ENCODE peak calls at places on chromosomes 11 and 22, in seven cellular contexts. One of them, this sample, is unnamed.

GRCh38 chr11:35116762-35117588 is 22.0 kb upstream of the CD44 start:
- DNase-seq in thoracic aorta: no peak
- DNase-seq in cardiac muscle cell: peak; percentile 50
- DNase-seq in fibroblast of pulmonary artery: peak; percentile 53
- DNase-seq in fibroblast of lung: no peak
- DNase-seq in SJSA1: no peak
- DNase-seq in Peyer's patch: no peak
- DNase-seq in this sample: no peak

GRCh38 chr11:11081786-11082185 is 223.9 kb upstream of the ZBED5 start:
- DNase-seq in fibroblast of pulmonary artery: no peak
- DNase-seq in fibroblast of lung: no peak
- DNase-seq in Peyer's patch: no peak
- DNase-seq in SJSA1: no peak
- DNase-seq in thoracic aorta: no peak
- DNase-seq in cardiac muscle cell: no peak
- DNase-seq in this sample: no peak

GRCh38 chr11:35618497-35619029 is 303 bp downstream of the FJX1 start:
- DNase-seq in Peyer's patch: no peak
- DNase-seq in SJSA1: peak; percentile 46
- DNase-seq in thoracic aorta: no peak
- DNase-seq in fibroblast of lung: peak; percentile 50
- DNase-seq in fibroblast of pulmonary artery: peak; percentile 46
- DNase-seq in cardiac muscle cell: peak; percentile 56
- DNase-seq in this sample: no peak

GRCh38 chr11:76903325-76903724 is 42.6 kb downstream of the ACER3 start:
- DNase-seq in fibroblast of lung: no peak
- DNase-seq in cardiac muscle cell: no peak
- DNase-seq in Peyer's patch: no peak
- DNase-seq in fibroblast of pulmonary artery: no peak
- DNase-seq in SJSA1: no peak
- DNase-seq in thoracic aorta: no peak
- DNase-seq in this sample: no peak

GRCh38 chr11:30801357-30801756 is 215.2 kb upstream of the MPPED2 start:
- DNase-seq in SJSA1: no peak
- DNase-seq in fibroblast of pulmonary artery: no peak
- DNase-seq in thoracic aorta: no peak
- DNase-seq in cardiac muscle cell: no peak
- DNase-seq in fibroblast of lung: no peak
- DNase-seq in Peyer's patch: no peak
- DNase-seq in this sample: no peak

GRCh38 chr11:8442301-8442700 is 151.7 kb downstream of the STK33 start:
- DNase-seq in SJSA1: no peak
- DNase-seq in Peyer's patch: no peak
- DNase-seq in fibroblast of lung: no peak
- DNase-seq in thoracic aorta: no peak
- DNase-seq in cardiac muscle cell: no peak
- DNase-seq in fibroblast of pulmonary artery: no peak
- DNase-seq in this sample: no peak

GRCh38 chr22:49790912-49791311 is 36.8 kb downstream of the BRD1 start:
- DNase-seq in thoracic aorta: no peak
- DNase-seq in Peyer's patch: no peak
- DNase-seq in SJSA1: no peak
- DNase-seq in fibroblast of pulmonary artery: no peak
- DNase-seq in fibroblast of lung: no peak
- DNase-seq in cardiac muscle cell: no peak
- DNase-seq in this sample: no peak

GRCh38 chr11:77154381-77155081 is 26.5 kb downstream of the MYO7A start:
- DNase-seq in Peyer's patch: no peak
- DNase-seq in cardiac muscle cell: no peak
- DNase-seq in fibroblast of lung: no peak
- DNase-seq in thoracic aorta: no peak
- DNase-seq in fibroblast of pulmonary artery: no peak
- DNase-seq in SJSA1: no peak
- DNase-seq in this sample: no peak

GRCh38 chr22:43187171-43188099 is 501 bp upstream of the TTLL12 start:
- DNase-seq in fibroblast of pulmonary artery: peak; percentile 95
- DNase-seq in SJSA1: peak; percentile 96
- DNase-seq in Peyer's patch: peak; percentile 95
- DNase-seq in thoracic aorta: peak; percentile 63
- DNase-seq in fibroblast of lung: peak; percentile 89
- DNase-seq in cardiac muscle cell: peak; percentile 97
- DNase-seq in this sample: peak; percentile 94

GRCh38 chr11:15636520-15637065 is 521.9 kb downstream of the INSC start:
- DNase-seq in SJSA1: no peak
- DNase-seq in cardiac muscle cell: no peak
- DNase-seq in thoracic aorta: no peak
- DNase-seq in fibroblast of pulmonary artery: no peak
- DNase-seq in fibroblast of lung: no peak
- DNase-seq in Peyer's patch: no peak
- DNase-seq in this sample: no peak

GRCh38 chr22:30867746-30868662 is 100.6 kb downstream of the MORC2 start:
- DNase-seq in Peyer's patch: no peak
- DNase-seq in fibroblast of pulmonary artery: no peak
- DNase-seq in thoracic aorta: no peak
- DNase-seq in fibroblast of lung: no peak
- DNase-seq in SJSA1: peak; percentile 17
- DNase-seq in cardiac muscle cell: no peak
- DNase-seq in this sample: no peak

GRCh38 chr11:94740083-94740974 is 27.8 kb upstream of the AMOTL1 start:
- DNase-seq in Peyer's patch: no peak
- DNase-seq in cardiac muscle cell: peak; percentile 21
- DNase-seq in SJSA1: peak; percentile 41
- DNase-seq in thoracic aorta: peak; percentile 5
- DNase-seq in fibroblast of pulmonary artery: peak; percentile 17
- DNase-seq in fibroblast of lung: no peak
- DNase-seq in this sample: no peak

GRCh38 chr22:21921184-21921721 is 31.4 kb downstream of the PPM1F start:
- DNase-seq in fibroblast of lung: no peak
- DNase-seq in cardiac muscle cell: no peak
- DNase-seq in fibroblast of pulmonary artery: no peak
- DNase-seq in Peyer's patch: no peak
- DNase-seq in SJSA1: no peak
- DNase-seq in thoracic aorta: no peak
- DNase-seq in this sample: no peak

GRCh38 chr11:72833792-72834501 is 19.7 kb downstream of the ATG16L2 start:
- DNase-seq in fibroblast of lung: no peak
- DNase-seq in thoracic aorta: no peak
- DNase-seq in fibroblast of pulmonary artery: no peak
- DNase-seq in cardiac muscle cell: peak; percentile 55
- DNase-seq in Peyer's patch: no peak
- DNase-seq in SJSA1: no peak
- DNase-seq in this sample: no peak

GRCh38 chr22:44181033-44181911 is 547 bp downstream of the PARVG start:
- DNase-seq in fibroblast of pulmonary artery: no peak
- DNase-seq in fibroblast of lung: peak; percentile 46
- DNase-seq in SJSA1: peak; percentile 63
- DNase-seq in Peyer's patch: peak; percentile 75
- DNase-seq in cardiac muscle cell: no peak
- DNase-seq in thoracic aorta: no peak
- DNase-seq in this sample: peak; percentile 65

GRCh38 chr22:24823787-24824186 is 17.8 kb downstream of the SGSM1 start:
- DNase-seq in thoracic aorta: no peak
- DNase-seq in cardiac muscle cell: no peak
- DNase-seq in Peyer's patch: no peak
- DNase-seq in SJSA1: no peak
- DNase-seq in fibroblast of pulmonary artery: no peak
- DNase-seq in fibroblast of lung: no peak
- DNase-seq in this sample: no peak

GRCh38 chr22:24826710-24827285 is 20.8 kb downstream of the SGSM1 start:
- DNase-seq in cardiac muscle cell: no peak
- DNase-seq in fibroblast of pulmonary artery: no peak
- DNase-seq in thoracic aorta: no peak
- DNase-seq in fibroblast of lung: no peak
- DNase-seq in SJSA1: no peak
- DNase-seq in Peyer's patch: no peak
- DNase-seq in this sample: no peak

GRCh38 chr22:24824915-24825314 is 18.9 kb downstream of the SGSM1 start:
- DNase-seq in Peyer's patch: no peak
- DNase-seq in cardiac muscle cell: no peak
- DNase-seq in thoracic aorta: no peak
- DNase-seq in fibroblast of pulmonary artery: no peak
- DNase-seq in SJSA1: no peak
- DNase-seq in fibroblast of lung: no peak
- DNase-seq in this sample: no peak

GRCh38 chr22:24822471-24822870 is 16.5 kb downstream of the SGSM1 start:
- DNase-seq in cardiac muscle cell: no peak
- DNase-seq in thoracic aorta: no peak
- DNase-seq in fibroblast of pulmonary artery: no peak
- DNase-seq in fibroblast of lung: no peak
- DNase-seq in Peyer's patch: no peak
- DNase-seq in SJSA1: no peak
- DNase-seq in this sample: no peak

DNA sequence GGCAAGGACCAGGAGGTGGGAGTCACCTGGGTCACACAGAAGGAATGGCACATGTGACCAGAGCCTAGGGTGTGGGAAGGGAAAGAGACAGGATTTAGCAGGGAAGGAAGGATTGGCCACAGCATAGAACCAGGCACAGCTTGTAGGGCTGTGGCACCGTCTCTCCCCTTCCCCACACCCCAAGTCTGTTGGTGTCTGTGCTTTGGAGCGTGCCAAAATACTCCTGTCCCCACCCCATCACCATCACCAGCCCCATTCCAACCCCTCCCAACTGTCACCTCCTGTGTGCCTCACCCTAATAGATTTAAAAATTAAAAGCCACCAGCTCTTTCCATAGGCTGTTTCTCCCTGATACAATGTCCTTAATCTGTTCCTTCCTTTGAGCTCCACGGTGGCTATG is 18.2 kb downstream of the SGSM1 start:
- DNase-seq in thoracic aorta: no peak
- DNase-seq in SJSA1: no peak
- DNase-seq in fibroblast of pulmonary artery: no peak
- DNase-seq in cardiac muscle cell: no peak
- DNase-seq in Peyer's patch: no peak
- DNase-seq in fibroblast of lung: no peak
- DNase-seq in this sample: no peak
- H3K4me3 ChIP-seq in thoracic aorta: no peak overlapping the region
- H3K4me3 ChIP-seq in SJSA1: no peak overlapping the region
- H3K4me3 ChIP-seq in fibroblast of pulmonary artery: no peak overlapping the region
- H3K4me3 ChIP-seq in cardiac muscle cell: no peak overlapping the region
- H3K4me3 ChIP-seq in Peyer's patch: no peak overlapping the region
- H3K4me3 ChIP-seq in fibroblast of lung: no peak overlapping the region
- H3K4me3 ChIP-seq in this sample: no peak overlapping the region

GRCh38 chr11:66443602-66444001 is 5.0 kb upstream of the MRPL11 start:
- DNase-seq in fibroblast of pulmonary artery: peak; percentile 68
- DNase-seq in SJSA1: no peak
- DNase-seq in Peyer's patch: no peak
- DNase-seq in fibroblast of lung: peak; percentile 60
- DNase-seq in thoracic aorta: no peak
- DNase-seq in cardiac muscle cell: peak; percentile 58
- DNase-seq in this sample: no peak
- H3K4me3 ChIP-seq in fibroblast of pulmonary artery: no peak overlapping the region
- H3K4me3 ChIP-seq in SJSA1: no peak overlapping the region
- H3K4me3 ChIP-seq in Peyer's patch: no peak overlapping the region
- H3K4me3 ChIP-seq in fibroblast of lung: no peak overlapping the region
- H3K4me3 ChIP-seq in thoracic aorta: no peak overlapping the region
- H3K4me3 ChIP-seq in cardiac muscle cell: no peak overlapping the region
- H3K4me3 ChIP-seq in this sample: no peak overlapping the region

DNA sequence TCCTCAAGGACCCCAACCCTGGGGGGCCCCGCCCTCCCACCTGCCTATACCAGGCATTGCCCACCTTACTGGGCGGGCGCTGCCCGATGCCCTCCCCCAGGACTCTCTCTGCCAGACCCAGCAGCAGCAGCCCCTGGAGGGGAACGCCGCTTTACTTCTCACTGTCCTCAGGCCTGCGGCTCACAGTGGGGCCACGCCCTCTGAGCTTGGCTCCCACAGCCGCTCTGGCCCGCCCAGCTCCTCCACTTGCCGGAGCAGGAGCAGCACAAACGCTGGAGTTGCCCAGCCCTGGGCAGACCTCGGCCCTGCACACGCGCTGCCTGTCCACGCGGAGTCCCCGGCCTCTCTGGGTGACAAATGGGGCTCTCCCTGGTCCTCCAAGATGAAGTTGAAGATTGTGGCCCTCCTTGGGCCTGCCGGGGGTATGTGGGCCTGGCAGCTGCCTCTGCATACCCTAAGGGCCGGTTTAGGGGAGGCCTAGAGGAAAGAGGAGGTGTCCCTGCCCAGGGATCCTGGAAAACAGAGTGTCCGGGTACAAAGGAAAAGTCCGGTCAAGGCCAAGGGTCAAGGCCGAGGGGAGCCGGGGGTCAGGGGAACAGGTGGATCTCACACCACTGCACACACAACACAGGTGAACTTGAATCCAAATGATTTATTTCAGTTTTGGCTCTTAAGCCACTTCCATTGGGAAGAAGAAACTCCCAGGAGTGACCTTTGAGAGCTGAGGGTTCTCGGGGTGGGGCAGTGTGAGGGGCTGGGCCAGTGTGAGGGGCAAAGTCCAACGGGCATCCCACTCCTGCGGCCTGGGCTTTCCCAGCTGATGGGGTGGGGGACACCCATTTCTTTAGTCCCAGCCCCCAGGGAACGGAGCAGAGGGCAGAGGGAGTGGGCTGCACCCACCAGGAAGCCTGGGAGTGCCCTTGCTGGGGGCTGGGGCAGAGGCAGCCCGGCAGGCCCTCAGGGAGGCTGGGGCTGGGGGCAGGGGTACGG is 674 bp upstream of the BAIAP2L2 start:
- DNase-seq in fibroblast of pulmonary artery: no peak
- DNase-seq in cardiac muscle cell: no peak
- DNase-seq in SJSA1: no peak
- DNase-seq in thoracic aorta: no peak
- DNase-seq in Peyer's patch: no peak
- DNase-seq in fibroblast of lung: no peak
- DNase-seq in this sample: no peak
- H3K4me3 ChIP-seq in fibroblast of pulmonary artery: no peak overlapping the region
- H3K4me3 ChIP-seq in cardiac muscle cell: no peak overlapping the region
- H3K4me3 ChIP-seq in SJSA1: no peak overlapping the region
- H3K4me3 ChIP-seq in thoracic aorta: no peak overlapping the region
- H3K4me3 ChIP-seq in Peyer's patch: peak overlapping the region; percentile 69
- H3K4me3 ChIP-seq in fibroblast of lung: no peak overlapping the region
- H3K4me3 ChIP-seq in this sample: no peak overlapping the region

GRCh38 chr11:32312865-32313403 is 122.4 kb downstream of the WT1 start:
- DNase-seq in fibroblast of pulmonary artery: peak; percentile 89
- DNase-seq in thoracic aorta: no peak
- DNase-seq in cardiac muscle cell: peak; percentile 85
- DNase-seq in fibroblast of lung: peak; percentile 50
- DNase-seq in Peyer's patch: no peak
- DNase-seq in SJSA1: no peak
- DNase-seq in this sample: peak; percentile 73
- H3K4me3 ChIP-seq in fibroblast of pulmonary artery: peak overlapping the region; percentile 35
- H3K4me3 ChIP-seq in thoracic aorta: no peak overlapping the region
- H3K4me3 ChIP-seq in cardiac muscle cell: no peak overlapping the region
- H3K4me3 ChIP-seq in fibroblast of lung: no peak overlapping the region
- H3K4me3 ChIP-seq in Peyer's patch: no peak overlapping the region
- H3K4me3 ChIP-seq in SJSA1: no peak overlapping the region
- H3K4me3 ChIP-seq in this sample: peak overlapping the region; percentile 13

DNA sequence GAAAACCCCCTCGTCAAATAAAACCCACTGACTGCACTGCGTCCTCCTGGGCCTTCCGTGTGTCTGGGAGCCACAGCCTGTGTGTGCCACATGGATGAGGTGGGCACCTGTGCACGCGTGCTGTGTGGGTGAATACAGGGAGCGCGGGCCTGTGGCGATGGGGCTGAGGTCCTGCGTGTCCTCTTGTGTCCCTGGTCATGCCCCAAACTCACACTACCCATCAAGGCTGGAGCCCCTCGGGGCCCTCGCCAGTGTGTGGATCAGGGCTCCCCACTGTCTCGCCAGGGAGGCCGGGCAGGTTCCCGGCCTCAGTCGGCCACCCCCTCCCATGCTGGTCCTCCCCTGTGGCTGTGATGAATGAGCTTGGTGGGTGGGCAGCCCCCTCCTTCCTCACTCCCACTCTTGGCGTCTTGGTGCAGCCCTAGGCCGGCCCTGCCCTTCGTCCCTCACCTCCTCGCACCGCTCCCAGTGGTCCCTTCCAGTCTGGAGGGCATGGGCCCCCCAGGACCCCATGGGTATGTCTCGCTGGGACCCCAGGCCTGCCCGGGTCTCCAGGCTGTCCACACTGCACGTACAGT is 712 bp upstream of the CD151 start:
- DNase-seq in Peyer's patch: no peak
- DNase-seq in fibroblast of pulmonary artery: no peak
- DNase-seq in cardiac muscle cell: no peak
- DNase-seq in fibroblast of lung: no peak
- DNase-seq in thoracic aorta: no peak
- DNase-seq in SJSA1: no peak
- DNase-seq in this sample: no peak
- H3K4me3 ChIP-seq in Peyer's patch: peak overlapping the region; percentile 90
- H3K4me3 ChIP-seq in fibroblast of pulmonary artery: peak overlapping the region; percentile 48
- H3K4me3 ChIP-seq in cardiac muscle cell: peak overlapping the region; percentile 65
- H3K4me3 ChIP-seq in fibroblast of lung: peak overlapping the region; percentile 58
- H3K4me3 ChIP-seq in thoracic aorta: peak overlapping the region; percentile 94
- H3K4me3 ChIP-seq in SJSA1: peak overlapping the region; percentile 80
- H3K4me3 ChIP-seq in this sample: peak overlapping the region; percentile 45